ENCODE peak calls at places on chromosomes 16 and 17, in six cellular contexts. L, W, T, N, I and D are unnamed samples.

GRCh38 chr16:81723098-81723723 is 55.9 kb upstream of the PLCG2 start:
- DNase-seq in L (no peak), W (peak), T (no peak), N (no peak), I (peak), D (peak)

GRCh38 chr17:964881-965280 is 14.7 kb downstream of the NXN start:
- DNase-seq in L (no peak), W (no peak), T (no peak), N (no peak), I (no peak), D (no peak)

GRCh38 chr16:63787014-63787413 is 1334.8 kb downstream of the CDH11 start:
- DNase-seq in L (no peak), W (no peak), T (no peak), N (no peak), I (no peak), D (no peak)

GRCh38 chr16:12132290-12132689 is 155.8 kb downstream of the SNX29 start:
- DNase-seq in L (no peak), W (no peak), T (no peak), N (no peak), I (no peak), D (no peak)

GRCh38 chr16:2450535-2450934 is 9.4 kb upstream of the TEDC2 start:
- DNase-seq in L (no peak), W (no peak), T (no peak), N (no peak), I (no peak), D (no peak)

GRCh38 chr16:84507011-84507982 is 2.8 kb upstream of the MEAK7 start:
- DNase-seq in L (no peak), W (no peak), T (no peak), N (no peak), I (peak), D (peak)

GRCh38 chr17:5019475-5019956 is 15.7 kb downstream of the SLC52A1 start:
- DNase-seq in L (no peak), W (no peak), T (no peak), N (no peak), I (peak), D (peak)

GRCh38 chr17:64036198-64036922 is 15.9 kb upstream of the ICAM2 start:
- DNase-seq in L (no peak), W (no peak), T (no peak), N (no peak), I (no peak), D (no peak)

GRCh38 chr16:22388101-22388644 is 13.8 kb upstream of the CDR2 start:
- DNase-seq in L (no peak), W (peak), T (no peak), N (no peak), I (no peak), D (no peak)

GRCh38 chr17:80421381-80422090 is 6.6 kb downstream of the ENDOV start:
- DNase-seq in L (no peak), W (no peak), T (no peak), N (no peak), I (no peak), D (no peak)

GRCh38 chr17:1039119-1039507 is 42.2 kb downstream of the TIMM22 start:
- DNase-seq in L (no peak), W (no peak), T (no peak), N (no peak), I (no peak), D (no peak)